ENCODE peak calls at places on chromosomes 1 and 21, in four cellular contexts. O is heart left ventricle, C is brain microvascular endothelial cell, A is IMR-90. I is an unnamed sample.

GRCh38 chr1:89310505-89310904 is 37.8 kb upstream of the GBP5 start:
- DNase-seq in O (no peak), C (no peak), A (peak; percentile 5), I (no peak)

GRCh38 chr1:171219751-171220385 is 28.4 kb upstream of the FMO1 start:
- DNase-seq in O (no peak), C (peak; percentile 70), A (peak; percentile 89), I (no peak)

GRCh38 chr1:58109646-58110200 is 436.8 kb downstream of the OMA1 start:
- DNase-seq in O (no peak), C (no peak), A (no peak), I (no peak)

GRCh38 chr21:46392921-46393320 is 65.8 kb upstream of the DIP2A start:
- DNase-seq in O (peak; percentile 46), C (peak; percentile 14), A (peak; percentile 29), I (no peak)

GRCh38 chr1:211738709-211739301 is 63.4 kb upstream of the NEK2 start:
- DNase-seq in O (no peak), C (no peak), A (peak; percentile 7), I (peak; percentile 56)

GRCh38 chr1:88061830-88062177 is 622.3 kb upstream of the PKN2 start:
- DNase-seq in O (no peak), C (no peak), A (peak; percentile 20), I (no peak)

GRCh38 chr1:191714810-191715209 is 443.5 kb upstream of the RGS18 start:
- DNase-seq in O (no peak), C (no peak), A (no peak), I (no peak)

GRCh38 chr1:40982721-40983120 is 3.2 kb downstream of the CTPS1 start:
- DNase-seq in O (no peak), C (no peak), A (no peak), I (no peak)

GRCh38 chr1:152349611-152350010 is 10.2 kb downstream of the FLG2 start:
- DNase-seq in O (no peak), C (no peak), A (no peak), I (no peak)

GRCh38 chr1:220149742-220150141 is 55.8 kb downstream of the IARS2 start:
- DNase-seq in O (no peak), C (no peak), A (no peak), I (no peak)

GRCh38 chr1:28891256-28891655 is 23.1 kb upstream of the EPB41 start:
- DNase-seq in O (no peak), C (no peak), A (no peak), I (no peak)

GRCh38 chr1:36342426-36343185 is 19.2 kb upstream of the EVA1B start:
- DNase-seq in O (peak; percentile 63), C (peak; percentile 29), A (peak; percentile 67), I (no peak)

GRCh38 chr1:11930571-11931445 is 3.7 kb upstream of the PLOD1 start:
- DNase-seq in O (peak; percentile 56), C (no peak), A (peak; percentile 83), I (no peak)

GRCh38 chr21:40548134-40548533 is 298.8 kb downstream of the DSCAM start:
- DNase-seq in O (no peak), C (no peak), A (no peak), I (no peak)

GRCh38 chr1:154595621-154596020 is 12.4 kb downstream of the ADAR start:
- DNase-seq in O (no peak), C (no peak), A (peak; percentile 87), I (no peak)

DNA sequence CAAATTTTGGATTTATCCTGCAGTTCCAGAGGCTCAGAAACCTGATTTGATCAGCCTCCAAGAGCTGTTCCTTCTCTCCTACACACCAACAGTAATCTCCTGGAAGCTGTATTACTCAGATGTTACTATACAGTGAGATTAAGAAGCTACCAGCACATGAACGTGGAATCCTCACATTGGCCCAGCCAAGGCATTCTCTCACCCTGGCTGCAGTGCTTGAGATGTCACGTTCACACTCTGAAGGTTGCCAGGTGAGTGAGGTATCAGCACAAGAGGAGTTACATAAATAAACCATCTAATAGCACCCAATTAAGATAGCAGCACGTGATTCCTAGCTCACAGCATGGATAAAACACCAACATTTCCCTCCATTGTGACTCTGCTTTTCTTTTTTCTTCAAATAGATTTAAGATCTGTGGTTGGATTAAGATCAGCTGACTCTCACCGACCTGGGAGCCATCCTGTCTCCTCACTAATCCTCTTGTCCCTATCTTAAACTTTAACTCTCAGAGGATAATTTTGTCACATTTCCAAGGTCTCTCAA is 182.8 kb downstream of the PLPP3 start:
- DNase-seq in O (no peak), C (no peak), A (no peak), I (no peak)
- H3K27ac ChIP-seq in O (no peak overlapping the region), C (no peak overlapping the region), A (no peak overlapping the region), I (no peak overlapping the region)

GRCh38 chr1:86064899-86065298 is 91.7 kb downstream of the COL24A1 start:
- DNase-seq in O (no peak), C (no peak), A (no peak), I (no peak)

GRCh38 chr1:86067626-86068025 is 88.9 kb downstream of the COL24A1 start:
- DNase-seq in O (no peak), C (peak; percentile 23), A (peak; percentile 59), I (no peak)

GRCh38 chr1:86063721-86064120 is 92.9 kb downstream of the COL24A1 start:
- DNase-seq in O (no peak), C (no peak), A (no peak), I (no peak)

GRCh38 chr1:86062458-86062857 is 94.1 kb downstream of the COL24A1 start:
- DNase-seq in O (no peak), C (peak; percentile 53), A (peak; percentile 22), I (no peak)

DNA sequence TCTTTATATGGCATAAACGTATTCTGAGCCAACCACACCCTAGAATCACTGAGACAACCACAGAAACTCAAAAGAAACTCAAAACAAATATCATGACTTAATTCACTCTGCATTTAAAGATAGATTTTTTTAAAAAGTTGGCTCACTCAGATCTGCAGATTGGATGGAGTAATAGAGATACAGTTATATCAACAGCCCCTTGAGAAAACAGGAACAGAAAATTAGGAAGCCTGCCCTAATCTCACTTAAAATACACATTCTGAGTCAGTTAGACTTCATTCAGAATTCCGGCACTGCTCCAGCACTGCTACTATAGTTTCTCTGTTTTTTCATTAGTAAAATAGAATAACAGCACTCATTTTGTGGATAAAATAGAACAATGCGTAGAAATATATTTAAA is 94.9 kb downstream of the COL24A1 start:
- DNase-seq in O (no peak), C (peak; percentile 11), A (peak; percentile 50), I (no peak)
- H3K27ac ChIP-seq in O (no peak overlapping the region), C (no peak overlapping the region), A (no peak overlapping the region), I (no peak overlapping the region)

DNA sequence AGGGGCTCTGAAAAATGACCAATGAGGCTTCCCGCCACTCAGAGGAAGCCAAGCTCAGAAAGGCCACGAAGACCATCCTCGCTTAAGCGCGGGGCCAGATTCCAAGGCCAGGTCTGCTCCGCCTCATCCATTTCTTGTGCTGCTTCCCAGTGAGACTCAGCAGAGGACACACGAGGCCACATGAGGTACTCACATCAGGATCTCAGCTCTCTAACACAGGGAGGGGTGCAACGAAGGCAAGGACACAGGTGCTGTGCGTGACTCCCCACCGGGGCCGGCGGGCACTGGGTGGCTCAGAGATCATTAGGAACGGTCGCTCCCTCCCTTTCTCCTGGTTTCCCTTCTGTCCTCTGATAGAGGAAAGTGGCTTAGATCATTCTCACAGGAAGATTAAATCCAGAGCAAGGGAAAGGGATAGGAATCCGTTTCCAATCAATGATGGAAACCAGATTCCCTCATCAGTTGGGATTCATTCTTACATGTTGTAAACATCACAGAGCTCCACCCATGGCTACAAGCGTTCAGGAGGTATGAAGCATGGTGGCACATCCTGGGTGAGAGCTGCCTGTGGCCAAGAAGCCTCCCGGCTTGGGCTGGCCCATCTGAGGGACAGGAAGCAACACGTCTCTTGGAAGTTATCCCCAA is 46.7 kb downstream of the CAPZB start:
- DNase-seq in O (no peak), C (no peak), A (no peak), I (no peak)
- H3K27ac ChIP-seq in O (peak overlapping the region; percentile 89), C (peak overlapping the region; percentile 89), A (peak overlapping the region; percentile 11), I (peak overlapping the region; percentile 63)

DNA sequence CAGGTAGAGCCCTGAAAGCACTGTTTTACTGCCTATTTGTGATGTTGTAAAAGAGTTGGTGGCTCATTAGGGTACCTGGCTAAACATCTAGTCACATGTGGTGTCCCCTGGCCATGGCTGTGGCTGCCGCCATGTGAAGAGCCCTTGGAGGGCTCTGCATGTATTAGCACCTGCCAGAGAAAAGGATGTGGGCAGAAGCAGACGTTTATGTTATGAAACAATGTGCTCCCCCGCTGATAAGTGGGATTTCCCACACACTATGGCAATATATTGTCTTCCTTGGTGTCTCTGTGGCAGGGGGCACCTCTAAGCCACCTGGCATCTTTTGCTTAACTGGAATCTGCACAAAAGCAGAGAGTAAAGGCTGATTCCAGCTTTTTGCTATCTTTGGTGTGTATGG is 9.6 kb downstream of the TENT5C start:
- DNase-seq in O (no peak), C (no peak), A (no peak), I (no peak)
- H3K27ac ChIP-seq in O (no peak overlapping the region), C (no peak overlapping the region), A (no peak overlapping the region), I (no peak overlapping the region)

GRCh38 chr1:198680174-198680871 is 41.5 kb downstream of the PTPRC start:
- DNase-seq in O (no peak), C (no peak), A (no peak), I (no peak)
- H3K27ac ChIP-seq in O (no peak overlapping the region), C (no peak overlapping the region), A (no peak overlapping the region), I (no peak overlapping the region)

I was measured in caudate nucleus.